ENCODE peak calls at places on chromosomes 2 and 18, in eight cellular contexts. K is A549; Q is astrocyte; Y is CD8-positive, alpha-beta T cell; U is adipocyte; B is lower lobe of right lung; A is neuronal stem cell; O is GM23338. Z is an unnamed sample.

GRCh38 chr2:131552886-131553285 is 25.2 kb downstream of the CCDC74A start:
- DNase-seq in K (no peak), Q (no peak), Y (no peak), U (no peak), B (no peak), A (no peak), O (no peak), Z (no peak)

GRCh38 chr2:45567974-45568789 is 42.9 kb downstream of the SRBD1 start:
- DNase-seq in K (no peak), Q (peak; percentile 36), Y (no peak), U (no peak), B (no peak), A (no peak), O (no peak), Z (no peak)

GRCh38 chr18:45652703-45653490 is 37.6 kb downstream of the SLC14A2 start:
- DNase-seq in K (no peak), Q (peak; percentile 47), Y (no peak), U (no peak), B (no peak), A (no peak), O (no peak), Z (no peak)

GRCh38 chr2:63755980-63756379 is 85.7 kb upstream of the UGP2 start:
- DNase-seq in K (no peak), Q (peak; percentile 63), Y (no peak), U (peak; percentile 64), B (no peak), A (no peak), O (no peak), Z (no peak)

GRCh38 chr18:9878783-9879242 is 7.0 kb upstream of the TXNDC2 start:
- DNase-seq in K (no peak), Q (no peak), Y (no peak), U (no peak), B (no peak), A (no peak), O (no peak), Z (no peak)

GRCh38 chr2:170235860-170236638 is 58.1 kb downstream of the MYO3B start:
- DNase-seq in K (peak; percentile 16), Q (peak; percentile 33), Y (no peak), U (peak; percentile 77), B (no peak), A (peak; percentile 84), O (peak; percentile 90), Z (no peak)

GRCh38 chr2:136510244-136510643 is 255.1 kb upstream of the THSD7B start:
- DNase-seq in K (no peak), Q (no peak), Y (no peak), U (no peak), B (no peak), A (peak; percentile 71), O (peak; percentile 87), Z (no peak)

GRCh38 chr2:36618381-36618780 is 20.4 kb upstream of the FEZ2 start:
- DNase-seq in K (peak; percentile 71), Q (peak; percentile 70), Y (no peak), U (peak; percentile 68), B (no peak), A (peak; percentile 67), O (peak; percentile 88), Z (no peak)

GRCh38 chr2:136117909-136118818 is at the start of gene CXCR4:
- DNase-seq in K (peak; percentile 49), Q (peak; percentile 10), Y (peak; percentile 97), U (peak; percentile 7), B (peak; percentile 87), A (peak; percentile 84), O (peak; percentile 91), Z (peak; percentile 81)

GRCh38 chr2:180962727-180963312 is 17.6 kb upstream of the UBE2E3 start:
- DNase-seq in K (no peak), Q (no peak), Y (no peak), U (no peak), B (no peak), A (no peak), O (no peak), Z (no peak)

GRCh38 chr2:162317910-162318279 is 589 bp downstream of the IFIH1 start:
- DNase-seq in K (no peak), Q (no peak), Y (peak; percentile 19), U (no peak), B (peak; percentile 52), A (no peak), O (peak; percentile 32), Z (peak; percentile 57)

GRCh38 chr2:2057125-2057721 is 273.9 kb downstream of the MYT1L start:
- DNase-seq in K (no peak), Q (peak; percentile 5), Y (peak; percentile 42), U (no peak), B (peak; percentile 64), A (no peak), O (peak; percentile 84), Z (no peak)

GRCh38 chr18:7927119-7927518 is 360.0 kb downstream of the PTPRM start:
- DNase-seq in K (no peak), Q (peak; percentile 54), Y (no peak), U (peak; percentile 23), B (no peak), A (no peak), O (no peak), Z (no peak)

GRCh38 chr2:75595541-75596395 is 35.0 kb upstream of the EVA1A start:
- DNase-seq in K (no peak), Q (peak; percentile 96), Y (no peak), U (peak; percentile 78), B (no peak), A (no peak), O (no peak), Z (no peak)

GRCh38 chr2:104388296-104388695 is 465.6 kb upstream of the POU3F3 start:
- DNase-seq in K (no peak), Q (peak; percentile 36), Y (no peak), U (no peak), B (no peak), A (no peak), O (peak; percentile 24), Z (no peak)

GRCh38 chr2:45329045-45329677 is 281.9 kb downstream of the SRBD1 start:
- DNase-seq in K (peak; percentile 35), Q (peak; percentile 26), Y (no peak), U (no peak), B (no peak), A (no peak), O (no peak), Z (no peak)

GRCh38 chr2:197803033-197803444 is 1.4 kb upstream of the PLCL1 start:
- DNase-seq in K (peak; percentile 30), Q (peak; percentile 19), Y (peak; percentile 19), U (peak; percentile 87), B (no peak), A (no peak), O (peak; percentile 77), Z (no peak)

GRCh38 chr2:105454801-105455485 is 56.1 kb upstream of the FHL2 start:
- DNase-seq in K (peak; percentile 50), Q (peak; percentile 89), Y (no peak), U (peak; percentile 95), B (peak; percentile 50), A (no peak), O (peak; percentile 69), Z (peak; percentile 32)

GRCh38 chr2:218400167-218400929 is 680 bp downstream of the CTDSP1 start:
- DNase-seq in K (peak; percentile 41), Q (no peak), Y (peak; percentile 47), U (peak; percentile 65), B (peak; percentile 76), A (peak; percentile 30), O (peak; percentile 64), Z (peak; percentile 72)

GRCh38 chr2:215712219-215712849 is 276.5 kb upstream of the FN1 start:
- DNase-seq in K (no peak), Q (no peak), Y (no peak), U (no peak), B (no peak), A (no peak), O (no peak), Z (no peak)
- H3K4me1 ChIP-seq in K (peaks cover 41% of the 10 kb centered on the region), Q (peaks cover 29% of the 10 kb centered on the region), Y (no peaks in the 10 kb centered on the region), U (peaks cover 43% of the 10 kb centered on the region), B (peaks cover 40% of the 10 kb centered on the region), A (peaks cover 2% of the 10 kb centered on the region), O (no peaks in the 10 kb centered on the region), Z (peaks cover 8% of the 10 kb centered on the region)

DNA sequence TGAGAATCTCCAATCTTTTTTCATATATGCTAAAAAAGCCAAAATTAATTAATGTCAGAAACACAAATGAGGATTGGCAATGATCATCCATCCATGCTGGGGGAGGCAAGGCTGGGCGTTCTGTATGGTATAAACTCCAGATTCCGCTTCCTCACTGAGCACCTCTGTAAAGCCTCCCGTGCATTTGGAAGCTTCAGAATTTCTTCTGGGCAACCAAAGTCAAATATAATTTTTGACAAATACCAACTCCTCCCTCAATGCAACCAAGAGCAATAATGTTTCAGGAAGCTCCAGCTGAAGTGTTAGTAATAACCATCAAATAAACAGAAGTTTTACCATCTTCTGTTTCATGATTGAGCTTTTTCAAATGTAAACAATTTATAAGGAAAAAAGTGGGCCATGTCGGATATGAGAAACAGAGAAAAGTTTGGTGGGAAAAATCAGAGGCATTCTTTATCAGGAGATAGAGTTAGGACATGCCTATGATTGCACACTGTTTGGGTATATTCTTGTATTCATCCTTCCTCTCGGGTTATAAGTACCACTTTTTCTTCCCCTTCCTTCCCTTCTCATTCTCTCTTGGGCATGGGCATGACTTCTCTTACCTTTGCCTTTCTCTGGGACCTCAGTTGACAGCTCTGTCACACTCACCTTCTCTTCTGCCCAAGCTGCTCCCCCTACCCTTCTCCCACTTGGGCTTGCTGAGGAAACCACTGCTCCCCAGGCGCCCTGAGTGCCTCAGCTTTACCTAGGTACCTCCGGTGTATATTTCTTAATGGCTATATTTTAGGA is 149.5 kb upstream of the ZEB2 start:
- DNase-seq in K (no peak), Q (no peak), Y (no peak), U (no peak), B (no peak), A (no peak), O (no peak), Z (no peak)
- H3K4me1 ChIP-seq in K (peaks cover 4% of the 10 kb centered on the region), Q (no peaks in the 10 kb centered on the region), Y (no peaks in the 10 kb centered on the region), U (peaks cover 8% of the 10 kb centered on the region), B (no peaks in the 10 kb centered on the region), A (peaks cover 2% of the 10 kb centered on the region), O (peaks cover 15% of the 10 kb centered on the region), Z (no peaks in the 10 kb centered on the region)

DNA sequence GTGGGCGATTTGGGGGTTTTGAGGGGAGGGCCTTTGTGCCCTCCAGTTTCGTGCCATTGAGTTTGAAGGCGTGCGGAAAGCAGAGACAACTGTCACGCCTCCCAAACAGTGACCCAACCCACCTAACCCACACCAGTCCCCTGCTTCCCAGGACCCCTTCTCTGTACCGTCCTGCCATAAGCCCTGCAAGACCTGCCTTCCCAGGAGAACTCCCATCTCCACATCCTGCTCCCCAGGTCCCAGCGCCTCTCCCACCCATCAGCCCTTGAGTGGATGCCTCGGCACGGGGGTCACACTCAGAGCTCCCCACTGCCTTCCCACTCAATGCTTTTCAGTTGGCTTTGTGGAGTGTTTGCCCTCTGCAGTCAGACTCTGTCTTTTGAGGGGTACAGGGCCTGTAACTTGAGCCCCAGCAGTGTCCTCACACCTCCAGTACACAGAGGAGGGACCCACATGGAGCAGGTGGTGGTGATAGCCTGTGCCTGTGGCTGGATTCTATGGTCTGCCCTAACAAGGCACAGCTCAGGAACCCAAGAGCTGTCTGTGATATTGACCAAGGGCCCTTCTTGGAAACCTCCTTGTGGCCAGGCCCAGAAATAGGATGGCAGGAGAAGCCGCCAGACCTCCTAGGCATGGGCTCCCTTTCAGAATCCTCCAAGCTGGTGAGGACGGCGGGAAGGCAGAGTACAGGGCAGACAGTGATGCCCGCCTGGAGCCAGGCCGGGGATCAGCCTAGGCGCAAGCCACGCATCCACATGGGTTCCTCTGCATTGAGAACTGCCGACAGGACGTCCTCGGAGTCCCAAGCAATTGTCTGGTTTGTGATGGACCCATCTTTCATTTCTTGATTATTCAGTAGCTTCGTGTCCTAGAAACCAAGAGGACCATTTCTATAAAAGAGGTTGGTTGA is 44.4 kb upstream of the SMAD7 start:
- DNase-seq in K (no peak), Q (no peak), Y (no peak), U (no peak), B (no peak), A (no peak), O (no peak), Z (no peak)
- H3K4me1 ChIP-seq in K (peaks cover 84% of the 10 kb centered on the region), Q (peaks cover 64% of the 10 kb centered on the region), Y (peaks cover 12% of the 10 kb centered on the region), U (peaks cover 49% of the 10 kb centered on the region), B (peaks cover 49% of the 10 kb centered on the region), A (peaks cover 19% of the 10 kb centered on the region), O (peaks cover 13% of the 10 kb centered on the region), Z (no peaks in the 10 kb centered on the region)

GRCh38 chr18:70313640-70314039 is 24.8 kb downstream of the SOCS6 start:
- DNase-seq in K (no peak), Q (no peak), Y (no peak), U (no peak), B (no peak), A (no peak), O (no peak), Z (no peak)
- H3K4me1 ChIP-seq in K (peaks cover 74% of the 10 kb centered on the region), Q (no peaks in the 10 kb centered on the region), Y (no peaks in the 10 kb centered on the region), U (no peaks in the 10 kb centered on the region), B (peaks cover 20% of the 10 kb centered on the region), A (no peaks in the 10 kb centered on the region), O (no peaks in the 10 kb centered on the region), Z (peaks cover 6% of the 10 kb centered on the region)